ENCODE peak calls at places on chromosomes 12 and 14, in six cellular contexts. One of them, this sample, is unnamed.

GRCh38 chr12:61757831-61758505 is 502.2 kb upstream of the USP15 start:
- DNase-seq in KBM-7: no peak
- DNase-seq in activated CD4-positive, alpha-beta memory T cell treated with anti-CD3 and anti-CD28 coated beads, Interleukin-2, amount 10 ng/mL, durations not matched to agents 7 days and 5 days: no peak
- DNase-seq in tibial artery: no peak
- DNase-seq in Peyer's patch: no peak
- DNase-seq in A172: peak
- DNase-seq in this sample: peak

GRCh38 chr12:49823350-49823749 is 4.9 kb downstream of the NCKAP5L start:
- DNase-seq in KBM-7: no peak
- DNase-seq in activated CD4-positive, alpha-beta memory T cell treated with anti-CD3 and anti-CD28 coated beads, Interleukin-2, amount 10 ng/mL, durations not matched to agents 7 days and 5 days: no peak
- DNase-seq in tibial artery: no peak
- DNase-seq in Peyer's patch: no peak
- DNase-seq in A172: no peak
- DNase-seq in this sample: no peak

GRCh38 chr12:72057330-72057911 is 118.8 kb downstream of the TPH2 start:
- DNase-seq in KBM-7: no peak
- DNase-seq in activated CD4-positive, alpha-beta memory T cell treated with anti-CD3 and anti-CD28 coated beads, Interleukin-2, amount 10 ng/mL, durations not matched to agents 7 days and 5 days: no peak
- DNase-seq in tibial artery: no peak
- DNase-seq in Peyer's patch: no peak
- DNase-seq in A172: peak
- DNase-seq in this sample: no peak

GRCh38 chr14:36661506-36662257 is at the start of gene PAX9:
- DNase-seq in KBM-7: peak
- DNase-seq in activated CD4-positive, alpha-beta memory T cell treated with anti-CD3 and anti-CD28 coated beads, Interleukin-2, amount 10 ng/mL, durations not matched to agents 7 days and 5 days: peak
- DNase-seq in tibial artery: peak
- DNase-seq in Peyer's patch: peak
- DNase-seq in A172: no peak
- DNase-seq in this sample: peak

GRCh38 chr12:57564178-57564740 is 14.4 kb downstream of the KIF5A start:
- DNase-seq in KBM-7: no peak
- DNase-seq in activated CD4-positive, alpha-beta memory T cell treated with anti-CD3 and anti-CD28 coated beads, Interleukin-2, amount 10 ng/mL, durations not matched to agents 7 days and 5 days: no peak
- DNase-seq in tibial artery: no peak
- DNase-seq in Peyer's patch: no peak
- DNase-seq in A172: no peak
- DNase-seq in this sample: no peak

GRCh38 chr14:87615822-87616679 is 376.9 kb downstream of the GALC start:
- DNase-seq in KBM-7: peak
- DNase-seq in activated CD4-positive, alpha-beta memory T cell treated with anti-CD3 and anti-CD28 coated beads, Interleukin-2, amount 10 ng/mL, durations not matched to agents 7 days and 5 days: peak
- DNase-seq in tibial artery: peak
- DNase-seq in Peyer's patch: no peak
- DNase-seq in A172: peak
- DNase-seq in this sample: peak

GRCh38 chr14:78243187-78243586 is 73.0 kb downstream of the NRXN3 start:
- DNase-seq in KBM-7: no peak
- DNase-seq in activated CD4-positive, alpha-beta memory T cell treated with anti-CD3 and anti-CD28 coated beads, Interleukin-2, amount 10 ng/mL, durations not matched to agents 7 days and 5 days: no peak
- DNase-seq in tibial artery: no peak
- DNase-seq in Peyer's patch: no peak
- DNase-seq in A172: no peak
- DNase-seq in this sample: no peak

GRCh38 chr12:130007771-130008170 is 103.9 kb upstream of the TMEM132D start:
- DNase-seq in KBM-7: no peak
- DNase-seq in activated CD4-positive, alpha-beta memory T cell treated with anti-CD3 and anti-CD28 coated beads, Interleukin-2, amount 10 ng/mL, durations not matched to agents 7 days and 5 days: no peak
- DNase-seq in tibial artery: no peak
- DNase-seq in Peyer's patch: no peak
- DNase-seq in A172: no peak
- DNase-seq in this sample: no peak

GRCh38 chr12:52434096-52434733 is at the start of gene KRT75:
- DNase-seq in KBM-7: no peak
- DNase-seq in activated CD4-positive, alpha-beta memory T cell treated with anti-CD3 and anti-CD28 coated beads, Interleukin-2, amount 10 ng/mL, durations not matched to agents 7 days and 5 days: no peak
- DNase-seq in tibial artery: no peak
- DNase-seq in Peyer's patch: no peak
- DNase-seq in A172: peak
- DNase-seq in this sample: peak

GRCh38 chr12:64663019-64663418 is 52.7 kb downstream of the RASSF3 start:
- DNase-seq in KBM-7: no peak
- DNase-seq in activated CD4-positive, alpha-beta memory T cell treated with anti-CD3 and anti-CD28 coated beads, Interleukin-2, amount 10 ng/mL, durations not matched to agents 7 days and 5 days: no peak
- DNase-seq in tibial artery: no peak
- DNase-seq in Peyer's patch: no peak
- DNase-seq in A172: no peak
- DNase-seq in this sample: no peak